ENCODE peak calls at places on chromosomes 1 and 21, in seven cellular contexts. One of them, this sample, is unnamed.

GRCh38 chr1:34906756-34907155 is 22.7 kb downstream of the DLGAP3 start:
- DNase-seq in CD8-positive, alpha-beta T cell: no peak
- DNase-seq in A673: no peak
- DNase-seq in ovary: no peak
- DNase-seq in stomach: no peak
- DNase-seq in ascending aorta: no peak
- DNase-seq in dorsolateral prefrontal cortex: no peak
- DNase-seq in this sample: no peak

GRCh38 chr1:160307455-160307854 is 22.5 kb upstream of the PEX19 start:
- DNase-seq in CD8-positive, alpha-beta T cell: no peak
- DNase-seq in A673: no peak
- DNase-seq in ovary: no peak
- DNase-seq in stomach: no peak
- DNase-seq in ascending aorta: no peak
- DNase-seq in dorsolateral prefrontal cortex: no peak
- DNase-seq in this sample: no peak

GRCh38 chr1:33470495-33471012 is 1.9 kb upstream of the ZSCAN20 start:
- DNase-seq in CD8-positive, alpha-beta T cell: peak
- DNase-seq in A673: peak
- DNase-seq in ovary: peak
- DNase-seq in stomach: peak
- DNase-seq in ascending aorta: peak
- DNase-seq in dorsolateral prefrontal cortex: peak
- DNase-seq in this sample: peak

GRCh38 chr1:233326995-233327937 is at the start of gene MAP3K21:
- DNase-seq in CD8-positive, alpha-beta T cell: peak
- DNase-seq in A673: peak
- DNase-seq in ovary: peak
- DNase-seq in stomach: peak
- DNase-seq in ascending aorta: peak
- DNase-seq in dorsolateral prefrontal cortex: peak
- DNase-seq in this sample: peak

GRCh38 chr1:42319128-42319851 is 15.7 kb downstream of the FOXJ3 start:
- DNase-seq in CD8-positive, alpha-beta T cell: no peak
- DNase-seq in A673: no peak
- DNase-seq in ovary: no peak
- DNase-seq in stomach: no peak
- DNase-seq in ascending aorta: no peak
- DNase-seq in dorsolateral prefrontal cortex: no peak
- DNase-seq in this sample: no peak

GRCh38 chr1:109649380-109649987 is 6.4 kb upstream of the GSTM4 start:
- DNase-seq in CD8-positive, alpha-beta T cell: no peak
- DNase-seq in A673: peak
- DNase-seq in ovary: no peak
- DNase-seq in stomach: no peak
- DNase-seq in ascending aorta: no peak
- DNase-seq in dorsolateral prefrontal cortex: no peak
- DNase-seq in this sample: no peak

GRCh38 chr1:117780981-117781475 is 148.4 kb downstream of the GDAP2 start:
- DNase-seq in CD8-positive, alpha-beta T cell: no peak
- DNase-seq in A673: no peak
- DNase-seq in ovary: no peak
- DNase-seq in stomach: no peak
- DNase-seq in ascending aorta: no peak
- DNase-seq in dorsolateral prefrontal cortex: no peak
- DNase-seq in this sample: no peak

GRCh38 chr1:221839794-221840395 is 98.0 kb upstream of the DUSP10 start:
- DNase-seq in CD8-positive, alpha-beta T cell: peak
- DNase-seq in A673: no peak
- DNase-seq in ovary: no peak
- DNase-seq in stomach: peak
- DNase-seq in ascending aorta: no peak
- DNase-seq in dorsolateral prefrontal cortex: no peak
- DNase-seq in this sample: peak

GRCh38 chr21:33894736-33895288 is 20.8 kb downstream of the ATP5PO start:
- DNase-seq in CD8-positive, alpha-beta T cell: peak
- DNase-seq in A673: peak
- DNase-seq in ovary: peak
- DNase-seq in stomach: peak
- DNase-seq in ascending aorta: peak
- DNase-seq in dorsolateral prefrontal cortex: peak
- DNase-seq in this sample: peak

GRCh38 chr1:225577243-225577642 is 75.7 kb downstream of the ENAH start:
- DNase-seq in CD8-positive, alpha-beta T cell: no peak
- DNase-seq in A673: no peak
- DNase-seq in ovary: no peak
- DNase-seq in stomach: no peak
- DNase-seq in ascending aorta: no peak
- DNase-seq in dorsolateral prefrontal cortex: no peak
- DNase-seq in this sample: no peak

GRCh38 chr1:19504796-19505693 is 19.7 kb upstream of the CAPZB start:
- DNase-seq in CD8-positive, alpha-beta T cell: no peak
- DNase-seq in A673: no peak
- DNase-seq in ovary: peak
- DNase-seq in stomach: no peak
- DNase-seq in ascending aorta: no peak
- DNase-seq in dorsolateral prefrontal cortex: no peak
- DNase-seq in this sample: no peak

GRCh38 chr1:92459871-92460320 is 26.8 kb downstream of the GFI1 start:
- DNase-seq in CD8-positive, alpha-beta T cell: no peak
- DNase-seq in A673: no peak
- DNase-seq in ovary: no peak
- DNase-seq in stomach: no peak
- DNase-seq in ascending aorta: no peak
- DNase-seq in dorsolateral prefrontal cortex: no peak
- DNase-seq in this sample: peak

GRCh38 chr1:2277741-2278488 is 49.8 kb downstream of the SKI start:
- DNase-seq in CD8-positive, alpha-beta T cell: no peak
- DNase-seq in A673: no peak
- DNase-seq in ovary: no peak
- DNase-seq in stomach: no peak
- DNase-seq in ascending aorta: no peak
- DNase-seq in dorsolateral prefrontal cortex: no peak
- DNase-seq in this sample: no peak

GRCh38 chr1:3372317-3372716 is 82.1 kb upstream of the ARHGEF16 start:
- DNase-seq in CD8-positive, alpha-beta T cell: peak
- DNase-seq in A673: no peak
- DNase-seq in ovary: no peak
- DNase-seq in stomach: no peak
- DNase-seq in ascending aorta: no peak
- DNase-seq in dorsolateral prefrontal cortex: no peak
- DNase-seq in this sample: no peak

DNA sequence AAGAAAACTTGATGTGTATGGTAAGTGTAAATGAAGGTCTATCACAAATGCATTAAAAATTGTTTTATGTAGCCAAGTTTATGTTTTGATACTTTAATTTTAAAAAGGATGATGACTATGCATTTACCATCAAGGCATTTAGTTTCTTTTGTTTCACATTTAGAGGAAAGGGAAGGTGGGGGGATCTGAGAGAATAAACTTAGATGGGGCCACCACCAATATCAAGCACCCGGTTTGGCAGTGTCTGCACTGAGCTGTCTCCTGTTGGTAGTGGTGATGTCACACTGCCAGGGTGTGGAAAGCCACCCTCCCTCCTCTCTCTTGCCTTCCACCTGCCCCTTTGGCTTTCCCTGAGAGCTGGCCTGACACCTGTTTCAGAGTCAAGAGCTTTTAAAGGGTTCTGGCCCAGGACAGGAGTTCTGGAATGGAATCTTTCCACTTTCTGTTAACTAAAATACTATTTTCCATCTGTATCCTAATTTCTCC is 13.3 kb downstream of the ATF3 start:
- DNase-seq in CD8-positive, alpha-beta T cell: no peak
- DNase-seq in A673: peak
- DNase-seq in ovary: no peak
- DNase-seq in stomach: no peak
- DNase-seq in ascending aorta: no peak
- DNase-seq in dorsolateral prefrontal cortex: no peak
- DNase-seq in this sample: no peak
- H3K27ac ChIP-seq in CD8-positive, alpha-beta T cell: no peak
- H3K27ac ChIP-seq in A673: no peak
- H3K27ac ChIP-seq in ovary: no peak
- H3K27ac ChIP-seq in stomach: no peak
- H3K27ac ChIP-seq in ascending aorta: no peak
- H3K27ac ChIP-seq in dorsolateral prefrontal cortex: no peak
- H3K27ac ChIP-seq in this sample: no peak

GRCh38 chr1:7539772-7540175 is 231.3 kb upstream of the VAMP3 start:
- DNase-seq in CD8-positive, alpha-beta T cell: no peak
- DNase-seq in A673: peak
- DNase-seq in ovary: no peak
- DNase-seq in stomach: peak
- DNase-seq in ascending aorta: no peak
- DNase-seq in dorsolateral prefrontal cortex: no peak
- DNase-seq in this sample: peak
- TF ChIP-seq CTCF in CD8-positive, alpha-beta T cell: no peak
- TF ChIP-seq CTCF in A673: peak
- TF ChIP-seq CTCF in ovary: no peak
- TF ChIP-seq CTCF in stomach: no peak
- TF ChIP-seq CTCF in ascending aorta: no peak
- TF ChIP-seq CTCF in dorsolateral prefrontal cortex: peak
- TF ChIP-seq CTCF in this sample: peak

DNA sequence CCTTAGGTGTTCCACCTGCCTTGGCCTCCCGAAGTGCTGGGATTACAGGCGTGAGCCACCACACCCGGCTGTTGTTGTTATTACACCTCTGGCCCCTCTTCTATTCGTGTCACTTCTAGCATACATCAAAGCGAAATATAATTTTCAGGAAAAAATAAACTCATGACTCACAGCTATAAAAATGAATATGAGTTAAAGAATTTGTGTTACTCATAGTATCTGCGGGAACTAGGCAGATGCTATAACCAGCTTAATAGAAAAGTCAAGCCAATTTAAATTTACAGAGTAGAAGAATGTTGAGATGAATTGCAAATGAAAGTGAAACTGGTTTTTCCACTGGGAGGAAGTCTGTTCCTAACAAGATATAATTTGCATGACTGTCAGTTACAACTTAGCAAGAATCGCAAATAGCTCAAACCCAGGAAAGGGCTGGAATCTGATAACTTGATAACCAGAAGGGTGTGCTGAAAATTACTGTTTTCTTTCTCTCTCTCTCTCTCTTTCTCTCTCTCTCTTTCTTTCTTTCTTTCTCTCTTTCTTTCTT is 11.2 kb downstream of the OR2W3 start:
- DNase-seq in CD8-positive, alpha-beta T cell: no peak
- DNase-seq in A673: peak
- DNase-seq in ovary: no peak
- DNase-seq in stomach: no peak
- DNase-seq in ascending aorta: no peak
- DNase-seq in dorsolateral prefrontal cortex: no peak
- DNase-seq in this sample: no peak
- H3K27ac ChIP-seq in CD8-positive, alpha-beta T cell: no peak
- H3K27ac ChIP-seq in A673: no peak
- H3K27ac ChIP-seq in ovary: no peak
- H3K27ac ChIP-seq in stomach: no peak
- H3K27ac ChIP-seq in ascending aorta: no peak
- H3K27ac ChIP-seq in dorsolateral prefrontal cortex: no peak
- H3K27ac ChIP-seq in this sample: no peak

DNA sequence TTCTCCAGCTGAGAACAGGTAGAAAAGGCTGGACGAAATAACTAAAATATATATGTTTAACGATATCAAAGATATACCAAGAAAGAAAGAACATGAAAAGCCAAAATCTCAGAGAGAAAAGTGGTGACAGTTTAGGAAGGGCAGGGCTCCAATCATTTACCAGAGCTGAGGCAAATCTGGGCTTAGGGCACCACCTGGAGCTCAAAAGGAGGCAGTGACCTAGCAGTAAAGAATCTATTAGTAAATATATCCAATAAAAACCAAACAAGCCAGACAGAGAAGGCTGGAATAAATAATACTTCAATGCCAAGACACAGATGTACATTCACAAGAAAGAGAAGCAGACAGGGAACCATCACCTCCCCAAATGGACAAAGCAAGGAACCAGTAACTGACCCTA is 43.5 kb downstream of the CHIA start:
- DNase-seq in CD8-positive, alpha-beta T cell: peak
- DNase-seq in A673: peak
- DNase-seq in ovary: no peak
- DNase-seq in stomach: peak
- DNase-seq in ascending aorta: no peak
- DNase-seq in dorsolateral prefrontal cortex: no peak
- DNase-seq in this sample: peak
- TF ChIP-seq CTCF in CD8-positive, alpha-beta T cell: peak
- TF ChIP-seq CTCF in A673: peak
- TF ChIP-seq CTCF in ovary: no peak
- TF ChIP-seq CTCF in stomach: peak
- TF ChIP-seq CTCF in ascending aorta: no peak
- TF ChIP-seq CTCF in dorsolateral prefrontal cortex: peak
- TF ChIP-seq CTCF in this sample: peak

GRCh38 chr1:151946366-151946764 is 37.1 kb upstream of the THEM4 start:
- DNase-seq in CD8-positive, alpha-beta T cell: no peak
- DNase-seq in A673: no peak
- DNase-seq in ovary: no peak
- DNase-seq in stomach: no peak
- DNase-seq in ascending aorta: no peak
- DNase-seq in dorsolateral prefrontal cortex: no peak
- DNase-seq in this sample: no peak
- H3K27ac ChIP-seq in CD8-positive, alpha-beta T cell: peak
- H3K27ac ChIP-seq in A673: no peak
- H3K27ac ChIP-seq in ovary: no peak
- H3K27ac ChIP-seq in stomach: peak
- H3K27ac ChIP-seq in ascending aorta: peak
- H3K27ac ChIP-seq in dorsolateral prefrontal cortex: no peak
- H3K27ac ChIP-seq in this sample: no peak

GRCh38 chr21:35508389-35508888 is 459.3 kb upstream of the RUNX1 start:
- DNase-seq in CD8-positive, alpha-beta T cell: no peak
- DNase-seq in A673: no peak
- DNase-seq in ovary: no peak
- DNase-seq in stomach: peak
- DNase-seq in ascending aorta: peak
- DNase-seq in dorsolateral prefrontal cortex: no peak
- DNase-seq in this sample: no peak
- TF ChIP-seq CTCF in CD8-positive, alpha-beta T cell: no peak
- TF ChIP-seq CTCF in A673: no peak
- TF ChIP-seq CTCF in ovary: no peak
- TF ChIP-seq CTCF in stomach: peak
- TF ChIP-seq CTCF in ascending aorta: no peak
- TF ChIP-seq CTCF in dorsolateral prefrontal cortex: no peak
- TF ChIP-seq CTCF in this sample: peak

DNA sequence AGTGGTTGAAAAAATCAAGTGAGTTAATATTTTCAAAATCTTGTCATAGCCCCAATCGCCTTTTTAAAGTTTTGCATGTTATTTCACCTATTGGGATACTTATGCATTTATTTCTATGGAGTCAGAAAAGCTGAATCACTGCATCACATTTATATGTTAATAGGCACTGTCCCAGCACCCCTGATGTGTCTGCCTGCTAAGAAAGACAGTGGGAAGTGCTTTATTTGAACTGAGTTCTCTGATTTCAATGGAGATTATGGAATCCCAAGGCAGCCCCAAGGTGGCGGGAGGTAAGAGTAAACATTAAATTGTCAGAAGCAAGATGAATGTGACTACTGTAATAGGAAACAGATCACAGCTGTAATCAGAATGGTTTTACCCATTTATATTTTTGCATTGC is 2225.7 kb downstream of the NCAM2 start:
- DNase-seq in CD8-positive, alpha-beta T cell: no peak
- DNase-seq in A673: peak
- DNase-seq in ovary: no peak
- DNase-seq in stomach: no peak
- DNase-seq in ascending aorta: no peak
- DNase-seq in dorsolateral prefrontal cortex: no peak
- DNase-seq in this sample: no peak
- H3K27ac ChIP-seq in CD8-positive, alpha-beta T cell: no peak
- H3K27ac ChIP-seq in A673: no peak
- H3K27ac ChIP-seq in ovary: no peak
- H3K27ac ChIP-seq in stomach: no peak
- H3K27ac ChIP-seq in ascending aorta: no peak
- H3K27ac ChIP-seq in dorsolateral prefrontal cortex: no peak
- H3K27ac ChIP-seq in this sample: no peak